ENCODE peak calls at places on chromosomes 13 and 19, in ten cellular contexts. X is fibroblast of mammary gland, T is mammary epithelial cell, R is H1, V is heart left ventricle, B is ovary, Y is hepatocyte, E is OCI-LY7, H is cardiac fibroblast, P is PC-9. O is an unnamed sample.

GRCh38 chr19:44723299-44723951 is 24.5 kb downstream of the CEACAM16 start:
- DNase-seq in X (no peak), V (no peak), H (no peak), E (no peak), R (no peak), P (no peak), Y (no peak), T (no peak), B (no peak), O (no peak)

GRCh38 chr19:49506575-49507105 is 5.8 kb upstream of the FCGRT start:
- DNase-seq in R (peak; percentile 95), V (no peak), Y (peak; percentile 79), X (peak; percentile 55), T (peak; percentile 52), H (peak; percentile 62), E (peak; percentile 78), B (no peak), P (no peak), O (peak; percentile 68)

GRCh38 chr13:26179344-26179743 is 42.8 kb downstream of the RNF6 start:
- DNase-seq in E (no peak), P (no peak), X (no peak), B (no peak), H (no peak), V (no peak), T (no peak), R (no peak), Y (no peak), O (no peak)

GRCh38 chr13:103066991-103067390 is 774 bp upstream of the SLC10A2 start:
- DNase-seq in B (no peak), X (no peak), P (no peak), Y (no peak), V (no peak), R (no peak), E (no peak), H (no peak), T (no peak), O (no peak)

GRCh38 chr19:14479985-14480694 is 5.0 kb upstream of the PTGER1 start:
- DNase-seq in T (no peak), X (no peak), Y (no peak), E (peak; percentile 65), H (no peak), P (no peak), R (peak; percentile 99), B (no peak), V (no peak), O (no peak)

GRCh38 chr13:51816604-51817254 is 12.8 kb upstream of the DHRS12 start:
- DNase-seq in T (peak; percentile 76), B (no peak), R (no peak), Y (no peak), H (no peak), V (no peak), X (no peak), E (no peak), P (peak; percentile 51), O (no peak)

GRCh38 chr13:29771247-29771646 is 79.2 kb downstream of the UBL3 start:
- DNase-seq in R (no peak), T (peak; percentile 10), H (peak; percentile 68), Y (peak; percentile 25), P (peak; percentile 46), V (no peak), E (peak; percentile 41), X (peak; percentile 56), B (no peak), O (peak; percentile 59)

GRCh38 chr19:10473192-10473591 is 30.0 kb downstream of the KEAP1 start:
- DNase-seq in V (no peak), Y (no peak), B (no peak), P (no peak), R (no peak), T (no peak), E (no peak), H (no peak), X (no peak), O (no peak)

GRCh38 chr19:13024958-13025653 is 29.8 kb downstream of the NFIX start:
- DNase-seq in Y (no peak), P (no peak), B (no peak), H (no peak), T (peak; percentile 56), V (no peak), R (peak; percentile 72), E (no peak), X (no peak), O (no peak)

GRCh38 chr19:13023666-13024065 is 28.4 kb downstream of the NFIX start:
- DNase-seq in B (no peak), X (no peak), P (no peak), E (no peak), R (no peak), T (no peak), V (no peak), Y (no peak), H (no peak), O (peak; percentile 52)

GRCh38 chr19:13025819-13026477 is 30.7 kb downstream of the NFIX start:
- DNase-seq in P (no peak), X (no peak), T (no peak), V (no peak), B (no peak), E (no peak), H (no peak), R (no peak), Y (no peak), O (no peak)

GRCh38 chr19:13022859-13023636 is 27.8 kb downstream of the NFIX start:
- DNase-seq in T (peak; percentile 95), B (peak; percentile 93), P (no peak), E (no peak), X (peak; percentile 97), Y (peak; percentile 78), R (no peak), H (peak; percentile 96), V (peak; percentile 93), O (peak; percentile 96)

DNA sequence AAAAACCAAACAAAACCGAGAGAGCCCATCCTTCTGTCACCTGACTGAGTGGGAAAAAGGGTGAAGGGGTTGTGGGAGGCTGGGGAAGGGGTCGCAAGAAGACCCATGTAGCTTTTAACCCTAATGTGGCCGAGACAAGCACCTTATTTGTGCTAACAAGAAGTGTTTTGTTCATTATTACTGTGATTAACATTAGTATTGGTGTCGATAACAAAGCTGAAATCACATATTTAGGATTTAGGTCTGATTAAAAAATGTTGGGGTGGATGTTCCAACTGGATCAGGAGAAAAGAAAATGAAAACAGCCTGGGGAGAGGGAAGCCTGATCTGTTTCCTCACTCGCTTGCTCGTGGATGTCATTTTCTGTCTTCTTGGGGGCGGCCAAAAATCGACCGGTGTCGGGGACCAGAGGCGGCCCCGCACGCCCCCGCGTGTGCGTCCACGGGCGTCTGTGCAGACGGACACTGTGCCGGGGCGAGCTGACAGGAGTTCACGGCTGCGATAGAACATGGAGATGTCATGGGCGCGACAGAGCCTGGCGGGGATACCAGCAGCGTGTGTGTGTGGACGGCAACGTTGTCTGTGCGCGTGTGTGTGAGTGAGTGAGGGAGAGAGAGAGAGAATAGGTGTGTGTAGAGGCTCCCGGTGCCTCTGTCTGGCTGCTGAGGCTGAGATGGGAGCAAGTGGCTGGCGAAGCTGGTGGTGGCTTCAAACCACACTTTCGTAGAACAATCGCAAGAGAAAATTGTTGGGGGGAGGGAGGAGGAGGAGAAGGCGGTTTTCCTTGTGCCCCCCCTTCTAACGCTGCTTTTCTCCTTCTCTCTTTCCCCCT is 29.1 kb downstream of the NFIX start:
- DNase-seq in B (no peak), V (no peak), T (peak; percentile 50), E (no peak), P (no peak), H (no peak), R (no peak), Y (no peak), X (no peak), O (peak; percentile 38)
- H3K4me3 ChIP-seq in B (peak overlapping the region; percentile 32), V (peak overlapping the region; percentile 49), T (peak overlapping the region; percentile 69), E (no peak overlapping the region), P (no peak overlapping the region), H (peak overlapping the region; percentile 55), R (no peak overlapping the region), Y (no peak overlapping the region), X (peak overlapping the region; percentile 53), O (peak overlapping the region; percentile 51)

DNA sequence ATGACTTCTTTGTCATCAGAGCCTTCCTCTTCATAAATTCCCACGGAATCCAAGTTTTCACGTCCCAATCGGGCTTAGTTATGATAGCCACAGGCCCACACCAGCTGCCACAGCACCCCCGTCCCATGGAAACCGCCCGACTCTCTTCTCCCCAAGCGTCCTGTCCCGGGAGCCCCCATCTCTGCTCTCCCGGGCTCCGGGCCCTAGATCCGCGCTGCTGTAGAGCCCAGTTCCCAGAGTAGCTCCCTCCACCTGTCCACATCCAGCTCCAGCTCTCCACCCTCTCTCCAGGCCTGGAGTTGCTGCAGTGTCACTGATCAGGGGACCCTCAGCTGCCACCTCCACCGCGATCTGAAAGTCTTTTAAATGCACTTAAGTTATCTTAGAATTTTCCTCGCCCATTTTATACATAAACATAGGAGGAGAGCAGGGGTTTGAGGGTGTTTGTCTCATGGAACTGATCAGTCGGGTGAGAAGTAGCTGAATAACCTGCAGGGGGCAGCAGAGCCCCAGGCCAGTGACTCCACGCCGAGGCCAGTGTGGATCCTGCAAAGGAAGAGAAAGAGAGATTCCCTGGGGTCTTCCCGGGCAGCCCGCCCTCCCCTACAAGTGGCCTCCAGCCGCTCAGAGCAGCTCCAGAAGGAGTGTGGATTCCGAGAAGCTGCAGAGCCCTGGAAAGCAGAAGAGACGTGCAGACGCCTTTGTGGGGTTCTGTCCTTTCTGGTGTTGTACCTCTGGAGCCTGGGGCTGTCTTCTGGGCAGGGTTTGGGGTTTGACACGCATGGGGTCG is 1.1 kb upstream of the ZNF763 start:
- DNase-seq in V (peak; percentile 92), B (peak; percentile 75), R (peak; percentile 87), Y (peak; percentile 85), E (peak; percentile 85), P (no peak), H (peak; percentile 79), X (peak; percentile 66), T (peak; percentile 21), O (peak; percentile 77)
- H3K4me3 ChIP-seq in V (peak overlapping the region; percentile 73), B (no peak overlapping the region), R (no peak overlapping the region), Y (no peak overlapping the region), E (peak overlapping the region; percentile 85), P (no peak overlapping the region), H (no peak overlapping the region), X (no peak overlapping the region), T (no peak overlapping the region), O (no peak overlapping the region)

GRCh38 chr19:1237754-1238372 is at the start of gene CBARP:
- DNase-seq in P (no peak), Y (peak; percentile 84), E (no peak), V (peak; percentile 63), X (no peak), T (no peak), B (peak; percentile 52), R (peak; percentile 61), H (no peak), O (peak; percentile 32)

GRCh38 chr19:1234670-1235380 is 3.0 kb downstream of the CBARP start:
- DNase-seq in T (no peak), X (no peak), E (no peak), R (no peak), Y (no peak), H (no peak), P (no peak), V (no peak), B (no peak), O (no peak)

GRCh38 chr19:1237027-1237659 is 662 bp downstream of the CBARP start:
- DNase-seq in E (no peak), Y (peak; percentile 59), H (peak; percentile 20), B (no peak), X (peak; percentile 34), R (peak; percentile 66), P (no peak), V (peak; percentile 37), T (no peak), O (no peak)

GRCh38 chr19:1235625-1236538 is 1.9 kb downstream of the CBARP start:
- DNase-seq in T (no peak), R (no peak), E (no peak), V (no peak), B (no peak), X (peak; percentile 44), Y (no peak), P (no peak), H (peak; percentile 23), O (no peak)

DNA sequence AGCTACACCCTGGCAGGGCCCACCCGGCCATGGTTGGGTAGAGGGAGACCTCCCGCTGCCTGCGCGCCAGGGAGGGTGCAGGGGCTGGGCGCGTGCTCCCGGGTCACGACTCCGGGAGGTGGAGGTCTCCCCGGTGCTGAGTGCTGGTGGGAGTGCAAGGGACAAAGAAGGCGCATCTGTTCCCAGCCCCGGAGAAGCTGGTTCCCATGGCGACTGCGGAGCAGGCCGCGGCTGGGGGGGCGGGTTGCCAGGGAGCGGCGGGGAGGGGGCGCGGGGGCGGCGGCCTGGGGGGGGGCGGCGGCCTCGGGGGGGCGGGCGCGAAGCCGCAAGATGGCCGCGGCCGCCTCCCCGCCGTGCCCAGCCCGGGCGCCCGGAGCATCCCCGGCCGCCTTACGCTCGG is 1.2 kb downstream of the CBARP start:
- DNase-seq in E (no peak), Y (no peak), V (no peak), H (no peak), T (no peak), P (no peak), R (peak; percentile 61), B (no peak), X (no peak), O (no peak)
- H3K4me3 ChIP-seq in E (no peak overlapping the region), Y (peak overlapping the region; percentile 97), V (peak overlapping the region; percentile 53), H (peak overlapping the region; percentile 69), T (peak overlapping the region; percentile 65), P (no peak overlapping the region), R (peak overlapping the region; percentile 73), B (peak overlapping the region; percentile 37), X (peak overlapping the region; percentile 69), O (peak overlapping the region; percentile 69)

GRCh38 chr19:17215125-17215971 is at the start of gene USE1:
- DNase-seq in P (peak; percentile 82), T (peak; percentile 88), H (peak; percentile 91), X (peak; percentile 85), V (peak; percentile 95), E (peak; percentile 95), Y (peak; percentile 94), B (peak; percentile 88), R (peak; percentile 93), O (peak; percentile 91)

GRCh38 chr19:17213334-17213733 is 1.8 kb upstream of the USE1 start:
- DNase-seq in H (no peak), P (no peak), R (no peak), Y (peak; percentile 3), E (no peak), V (no peak), X (no peak), B (no peak), T (no peak), O (no peak)

GRCh38 chr19:17214531-17215124 is 529 bp upstream of the USE1 start:
- DNase-seq in Y (peak; percentile 3), V (no peak), E (no peak), T (no peak), P (no peak), X (no peak), R (peak; percentile 52), H (no peak), B (no peak), O (no peak)

GRCh38 chr19:17219286-17219685 is 4.1 kb downstream of the USE1 start:
- DNase-seq in P (no peak), X (no peak), E (no peak), Y (no peak), V (no peak), H (no peak), T (no peak), R (no peak), B (no peak), O (no peak)

DNA sequence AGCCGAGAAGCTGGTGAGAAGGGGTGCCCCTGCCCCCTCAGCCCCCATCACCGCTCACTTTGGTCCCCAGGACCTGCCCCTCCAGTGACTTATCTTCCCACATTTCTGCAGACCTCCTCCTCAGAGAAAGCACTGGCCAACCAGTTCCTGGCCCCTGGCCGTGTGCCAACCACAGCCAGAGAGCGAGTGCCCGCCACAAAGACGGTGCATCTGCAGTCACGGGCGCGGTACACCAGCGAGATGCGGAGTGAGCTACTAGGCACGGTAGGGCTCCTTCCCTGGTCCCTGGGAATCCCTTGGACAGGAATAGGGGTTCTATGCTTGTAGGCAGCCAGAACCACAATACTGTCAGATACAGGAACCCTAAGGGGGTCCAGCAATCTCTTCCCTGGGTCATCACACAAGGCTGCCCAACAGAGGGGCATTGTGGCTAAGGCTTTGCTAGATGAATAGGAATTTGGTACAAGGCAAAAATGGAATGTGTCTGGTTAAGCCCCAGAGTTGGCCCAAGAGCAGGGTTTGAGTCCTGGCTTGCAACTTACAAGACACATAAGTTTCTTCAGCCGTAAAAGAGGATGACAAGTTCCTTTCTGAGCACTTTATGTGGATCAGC is 1.0 kb downstream of the USE1 start:
- DNase-seq in E (no peak), Y (no peak), T (no peak), V (no peak), R (no peak), P (no peak), B (no peak), H (no peak), X (no peak), O (no peak)
- H3K4me3 ChIP-seq in E (peak overlapping the region; percentile 78), Y (no peak overlapping the region), T (peak overlapping the region; percentile 87), V (peak overlapping the region; percentile 72), R (peak overlapping the region; percentile 39), P (peak overlapping the region; percentile 64), B (peak overlapping the region; percentile 66), H (peak overlapping the region; percentile 75), X (peak overlapping the region; percentile 73), O (peak overlapping the region; percentile 72)

O was measured in fibroblast of pulmonary artery.